ENCODE peak calls at places on chromosomes 4 and X, in seven cellular contexts. S is iPS-NIHi11; L is tibial nerve; V is central memory CD4-positive, alpha-beta T cell; A is suprapubic skin; T is progenitor cell of endocrine pancreas; N is NCI-H1048. R is an unnamed sample.

GRCh38 chrX:34382416-34382815 is 250.3 kb upstream of the FAM47A start:
- DNase-seq in S (no peak), L (no peak), V (no peak), A (no peak), T (no peak), N (no peak), R (no peak)

GRCh38 chr4:99087887-99088484 is 602 bp downstream of the ADH5 start:
- DNase-seq in S (peak), L (peak), V (peak), A (peak), T (no peak), N (no peak), R (peak)

GRCh38 chr4:66034671-66035070 is 364.4 kb upstream of the EPHA5 start:
- DNase-seq in S (no peak), L (no peak), V (no peak), A (no peak), T (no peak), N (no peak), R (no peak)

GRCh38 chrX:85996555-85996954 is 50.8 kb downstream of the CHM start:
- DNase-seq in S (no peak), L (no peak), V (no peak), A (no peak), T (no peak), N (no peak), R (no peak)

GRCh38 chr4:27217261-27217769 is 356.7 kb downstream of the STIM2 start:
- DNase-seq in S (no peak), L (no peak), V (no peak), A (no peak), T (no peak), N (no peak), R (no peak)

GRCh38 chrX:38112566-38112965 is 106.2 kb downstream of the SYTL5 start:
- DNase-seq in S (no peak), L (no peak), V (no peak), A (no peak), T (no peak), N (no peak), R (no peak)

GRCh38 chr4:101862595-101862994 is 72.1 kb downstream of the BANK1 start:
- DNase-seq in S (no peak), L (no peak), V (no peak), A (no peak), T (no peak), N (no peak), R (no peak)

GRCh38 chr4:31518796-31519250 is 798.7 kb downstream of the PCDH7 start:
- DNase-seq in S (no peak), L (no peak), V (no peak), A (no peak), T (no peak), N (no peak), R (no peak)

GRCh38 chr4:151316645-151317044 is 8.8 kb downstream of the SH3D19 start:
- DNase-seq in S (no peak), L (no peak), V (no peak), A (no peak), T (no peak), N (no peak), R (no peak)

GRCh38 chr4:12588572-12588971 is 895.6 kb downstream of the RAB28 start:
- DNase-seq in S (no peak), L (no peak), V (no peak), A (no peak), T (no peak), N (no peak), R (no peak)

GRCh38 chrX:110743679-110744340 is 51.8 kb downstream of the CHRDL1 start:
- DNase-seq in S (no peak), L (no peak), V (no peak), A (no peak), T (no peak), N (no peak), R (peak)